ENCODE peak calls at places on chromosomes 1 and 21, in nine cellular contexts. U is BE2C; N is pancreas; K is effector memory CD4-positive, alpha-beta T cell; G is Caco-2; H is DND-41; X is CD4-positive, alpha-beta memory T cell; P is hepatocyte; S is heart left ventricle. B is an unnamed sample.

GRCh38 chr1:19682257-19682656 is 17.6 kb downstream of the HTR6 start:
- DNase-seq in N (no peak), K (no peak), H (no peak), G (no peak), X (no peak), U (peak; percentile 37), S (peak; percentile 38), P (no peak), B (no peak)

GRCh38 chr1:6420594-6421042 is 899 bp upstream of the HES2 start:
- DNase-seq in K (no peak), N (no peak), S (no peak), U (no peak), G (no peak), H (no peak), X (no peak), P (no peak), B (no peak)

GRCh38 chr21:26027696-26028095 is 142.9 kb downstream of the APP start:
- DNase-seq in X (no peak), H (no peak), N (no peak), K (no peak), S (no peak), G (no peak), U (no peak), P (no peak), B (no peak)

GRCh38 chr1:172761581-172762025 is 102.7 kb downstream of the FASLG start:
- DNase-seq in G (no peak), N (no peak), S (no peak), K (no peak), X (no peak), P (no peak), U (no peak), H (no peak), B (no peak)

GRCh38 chr1:19734472-19734999 is 65.2 kb downstream of the TMCO4 start:
- DNase-seq in U (no peak), X (no peak), N (no peak), S (no peak), K (no peak), H (no peak), P (no peak), G (no peak), B (no peak)

GRCh38 chr1:48236716-48237470 is 14.4 kb downstream of the SLC5A9 start:
- DNase-seq in K (no peak), N (no peak), P (peak; percentile 53), S (no peak), X (peak; percentile 17), U (no peak), H (no peak), G (peak; percentile 41), B (no peak)

GRCh38 chr1:58699011-58699762 is 675 bp downstream of the MYSM1 start:
- DNase-seq in H (no peak), N (no peak), S (no peak), K (no peak), X (no peak), G (no peak), P (peak; percentile 35), U (peak; percentile 3), B (no peak)

GRCh38 chr1:72705921-72706320 is 423.6 kb upstream of the NEGR1 start:
- DNase-seq in P (no peak), H (no peak), U (no peak), N (no peak), K (no peak), X (no peak), S (no peak), G (no peak), B (no peak)

GRCh38 chr1:220798338-220798737 is 11.6 kb downstream of the MTARC1 start:
- DNase-seq in P (no peak), X (no peak), N (no peak), S (no peak), G (no peak), U (no peak), H (no peak), K (no peak), B (no peak)

GRCh38 chr1:19044975-19045831 is 88.7 kb upstream of the IFFO2 start:
- DNase-seq in K (no peak), N (peak; percentile 56), S (no peak), P (no peak), H (peak; percentile 16), U (no peak), G (no peak), X (no peak), B (no peak)

GRCh38 chr1:205251576-205251975 is 23.8 kb downstream of the TMCC2 start:
- DNase-seq in U (no peak), S (no peak), P (no peak), N (no peak), H (no peak), K (no peak), X (no peak), G (no peak), B (no peak)

GRCh38 chr1:27574871-27575831 is 28.8 kb downstream of the AHDC1 start:
- DNase-seq in N (peak; percentile 88), X (no peak), P (peak; percentile 88), K (no peak), H (no peak), S (peak; percentile 92), G (peak; percentile 86), U (peak; percentile 76), B (no peak)

GRCh38 chr1:87333692-87334347 is 5.1 kb downstream of the LMO4 start:
- DNase-seq in N (no peak), K (no peak), S (no peak), U (no peak), P (no peak), X (peak; percentile 56), H (no peak), G (no peak), B (no peak)

GRCh38 chr1:112317556-112317955 is 78.5 kb upstream of the CTTNBP2NL start:
- DNase-seq in U (no peak), N (no peak), X (no peak), S (no peak), P (peak; percentile 20), G (no peak), K (no peak), H (no peak), B (no peak)

GRCh38 chr1:7970250-7970649 is 8.7 kb downstream of the PARK7 start:
- DNase-seq in P (no peak), N (no peak), X (no peak), G (no peak), H (no peak), K (no peak), U (no peak), S (no peak), B (no peak)

GRCh38 chr1:7972285-7972684 is 10.8 kb downstream of the PARK7 start:
- DNase-seq in K (no peak), H (no peak), P (no peak), N (no peak), U (no peak), X (no peak), G (no peak), S (no peak), B (no peak)

GRCh38 chr1:7967651-7968050 is 6.1 kb downstream of the PARK7 start:
- DNase-seq in H (no peak), X (no peak), N (no peak), P (no peak), S (no peak), K (no peak), U (no peak), G (no peak), B (no peak)

GRCh38 chr1:7973086-7973485 is 11.6 kb downstream of the PARK7 start:
- DNase-seq in H (no peak), P (no peak), X (no peak), N (no peak), S (no peak), U (no peak), K (no peak), G (no peak), B (no peak)

DNA sequence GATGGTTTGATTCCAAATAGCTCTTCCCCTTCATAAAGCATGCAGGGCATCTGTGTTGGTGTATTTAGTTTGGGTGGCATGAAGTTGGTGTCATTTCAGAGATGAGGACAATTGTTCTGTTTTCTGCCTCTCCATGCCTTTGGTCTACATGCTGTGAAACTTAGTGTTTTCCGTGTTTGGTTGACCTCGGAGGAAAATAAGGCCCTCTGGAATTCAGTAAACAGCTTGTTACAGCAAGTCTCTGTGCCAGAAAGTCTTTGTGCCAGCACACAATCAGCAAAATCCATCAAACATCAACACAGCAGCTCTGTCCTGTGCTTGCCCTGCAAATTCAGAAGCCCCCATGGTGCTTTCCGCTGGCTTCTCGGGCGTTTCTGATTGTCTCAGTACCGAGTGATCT is 9.5 kb downstream of the PARK7 start:
- DNase-seq in X (no peak), K (no peak), G (no peak), S (no peak), N (no peak), H (no peak), U (no peak), P (no peak), B (no peak)
- H3K36me3 ChIP-seq in X (peaks cover 45% of the 10 kb centered on the region), K (peaks cover 49% of the 10 kb centered on the region), G (no peaks in the 10 kb centered on the region), S (peaks cover 82% of the 10 kb centered on the region), N (peaks cover 25% of the 10 kb centered on the region), H (peaks cover 77% of the 10 kb centered on the region), U (peaks cover 4% of the 10 kb centered on the region), P (no peaks in the 10 kb centered on the region), B (peaks cover 59% of the 10 kb centered on the region)

GRCh38 chr1:944341-945325 is 14.4 kb downstream of the NOC2L start:
- DNase-seq in N (no peak), X (no peak), K (no peak), P (no peak), S (peak; percentile 82), H (no peak), G (no peak), U (peak; percentile 95), B (no peak)
- H3K4me3 ChIP-seq in N (no peak overlapping the region), X (no peak overlapping the region), K (no peak overlapping the region), P (no peak overlapping the region), S (no peak overlapping the region), H (no peak overlapping the region), G (no peak overlapping the region), U (peak overlapping the region; percentile 5), B (no peak overlapping the region)

DNA sequence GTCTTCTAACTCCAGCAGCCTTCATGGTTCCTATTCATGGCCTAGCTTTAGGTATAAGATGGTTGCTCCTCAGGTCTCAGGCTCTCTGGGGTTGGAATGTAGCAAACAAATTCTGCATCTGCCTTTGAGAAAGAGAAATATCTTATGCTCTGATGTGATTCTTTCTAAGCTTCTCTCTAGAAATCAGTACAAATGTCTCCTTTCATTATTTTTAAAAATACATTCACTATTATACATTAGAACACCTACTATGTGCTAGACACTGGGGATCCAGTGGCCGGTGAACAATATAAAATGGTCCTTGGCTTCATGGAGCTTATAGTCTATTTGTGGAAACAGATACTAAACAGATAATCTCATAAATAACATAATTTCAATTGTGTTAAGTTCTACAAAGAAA is 16.1 kb upstream of the TMEM39B start:
- DNase-seq in X (no peak), U (no peak), K (no peak), N (no peak), P (no peak), H (no peak), S (no peak), G (no peak), B (no peak)
- H3K4me1 ChIP-seq in X (no peaks in the 10 kb centered on the region), U (no peaks in the 10 kb centered on the region), K (no peaks in the 10 kb centered on the region), N (no peaks in the 10 kb centered on the region), P (no peaks in the 10 kb centered on the region), H (no peaks in the 10 kb centered on the region), S (no peaks in the 10 kb centered on the region), G (no peaks in the 10 kb centered on the region), B (no peaks in the 10 kb centered on the region)

DNA sequence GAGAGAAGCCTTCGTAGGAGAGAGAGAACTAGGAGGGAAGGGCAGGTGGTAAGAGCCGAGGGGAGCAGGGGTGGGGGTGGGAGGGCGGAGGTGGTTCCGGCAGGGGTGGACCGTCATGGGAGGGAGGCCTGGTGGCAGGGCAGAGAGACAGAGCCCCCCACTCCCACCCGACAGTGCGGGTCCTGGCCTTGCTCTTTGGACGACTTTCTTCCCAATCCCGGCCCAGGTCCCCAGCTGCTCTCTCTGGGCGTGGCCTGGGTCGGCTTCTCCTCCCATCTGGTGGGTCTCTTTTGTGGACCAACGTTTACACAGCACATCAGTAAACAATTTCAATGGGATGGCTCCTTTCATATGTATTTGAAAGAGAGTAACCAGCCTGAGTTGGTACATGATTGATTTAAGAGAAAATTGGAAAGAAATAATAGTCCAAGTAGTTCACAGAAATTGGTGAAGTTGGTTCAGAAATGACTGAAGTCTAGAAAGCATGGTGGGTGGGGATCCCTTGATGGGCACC is 56.9 kb downstream of the LDLRAD2 start:
- DNase-seq in P (no peak), N (no peak), H (no peak), S (no peak), G (no peak), X (no peak), K (no peak), U (no peak), B (no peak)
- H3K36me3 ChIP-seq in P (no peaks in the 10 kb centered on the region), N (no peaks in the 10 kb centered on the region), H (no peaks in the 10 kb centered on the region), S (peaks cover 71% of the 10 kb centered on the region), G (peaks cover 4% of the 10 kb centered on the region), X (no peaks in the 10 kb centered on the region), K (no peaks in the 10 kb centered on the region), U (no peaks in the 10 kb centered on the region), B (no peaks in the 10 kb centered on the region)